ENCODE peak calls at places on chromosomes 12 and 14, in nine cellular contexts. P is SK-N-MC; S is upper lobe of right lung; N is pancreas; M is stomach; Z is AG04450; G is right lobe of liver; F is CD8-positive, alpha-beta memory T cell; B is fibroblast of lung. V is an unnamed sample. For H3K9me3, the result is how much of the 10 kb centered on the place peaks cover.

GRCh38 chr12:80580254-80580653 is 127.2 kb upstream of the MYF6 start:
- DNase-seq in N (no peak), P (peak), Z (peak), S (no peak), G (no peak), B (peak), F (no peak), M (no peak), V (no peak)

GRCh38 chr14:42541535-42542001 is 934.9 kb downstream of the LRFN5 start:
- DNase-seq in F (no peak), P (no peak), Z (peak), G (no peak), M (no peak), B (peak), S (no peak), N (no peak), V (no peak)

GRCh38 chr14:101333335-101334280 is 227.7 kb upstream of the DIO3 start:
- DNase-seq in P (no peak), N (no peak), F (no peak), G (no peak), Z (no peak), S (no peak), B (no peak), M (no peak), V (no peak)

GRCh38 chr12:32070370-32070769 is 36.3 kb upstream of the BICD1 start:
- DNase-seq in P (no peak), B (no peak), Z (no peak), S (no peak), M (no peak), F (no peak), G (no peak), N (no peak), V (no peak)

GRCh38 chr14:37594916-37595808 is at the start of the genes FOXA1 and TTC6:
- DNase-seq in M (peak), S (peak), G (peak), Z (no peak), P (no peak), B (no peak), F (no peak), N (peak), V (peak)

GRCh38 chr14:90419200-90419599 is 22.4 kb downstream of the CALM1 start:
- DNase-seq in P (no peak), N (peak), G (peak), F (no peak), S (no peak), B (peak), Z (peak), M (peak), V (peak)

GRCh38 chr12:93122089-93122488 is 193.0 kb upstream of the EEA1 start:
- DNase-seq in B (peak), G (no peak), Z (no peak), F (no peak), P (no peak), S (no peak), M (no peak), N (no peak), V (no peak)

GRCh38 chr12:108047130-108047550 is 81.9 kb upstream of the WSCD2 start:
- DNase-seq in M (no peak), F (no peak), Z (no peak), G (no peak), N (no peak), P (peak), S (no peak), B (no peak), V (no peak)

GRCh38 chr14:72578514-72578913 is 315.4 kb downstream of the DPF3 start:
- DNase-seq in N (no peak), B (no peak), Z (no peak), P (no peak), M (no peak), S (no peak), F (no peak), G (no peak), V (no peak)

GRCh38 chr14:77584809-77585208 is 31.6 kb downstream of the SPTLC2 start:
- DNase-seq in Z (no peak), G (no peak), M (no peak), F (no peak), N (no peak), B (no peak), S (no peak), P (no peak), V (no peak)

GRCh38 chr12:56529656-56530055 is 8.0 kb downstream of the RBMS2 start:
- DNase-seq in F (no peak), N (no peak), P (no peak), M (no peak), B (peak), G (no peak), Z (no peak), S (no peak), V (no peak)
- H3K27ac ChIP-seq in F (no peak), N (no peak), P (peak), M (no peak), B (no peak), G (no peak), Z (no peak), S (no peak), V (no peak)

DNA sequence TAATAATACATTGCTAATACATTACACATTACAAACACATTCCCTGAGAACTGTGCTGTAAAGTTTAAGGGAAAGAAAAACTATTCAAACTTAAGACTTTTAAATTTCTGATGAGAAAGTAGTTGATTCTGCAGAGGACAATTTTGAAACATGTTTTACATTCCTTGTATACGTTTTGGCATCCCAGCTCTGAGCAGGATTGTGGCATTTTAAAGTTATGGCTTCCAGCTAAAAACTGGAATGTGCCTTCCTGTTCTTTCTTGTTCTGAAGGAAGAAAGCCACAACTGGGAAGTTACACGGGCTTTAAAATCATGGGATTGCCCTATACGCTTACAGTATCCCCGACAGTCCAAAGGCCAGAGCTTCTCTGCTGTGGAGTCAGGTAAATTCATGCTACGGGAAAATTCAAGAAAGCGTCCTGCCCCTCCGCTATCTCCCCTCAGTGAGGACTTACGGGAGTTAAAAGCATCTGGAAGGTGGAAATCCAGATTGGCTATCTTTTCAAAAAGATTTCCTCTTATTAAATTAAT is 10.8 kb upstream of the KLHL42 start:
- DNase-seq in N (no peak), Z (no peak), P (no peak), F (no peak), M (no peak), B (no peak), G (no peak), S (no peak), V (no peak)
- H3K4me3 ChIP-seq in N (no peak), Z (no peak), P (no peak), F (no peak), M (no peak), B (no peak), G (no peak), S (no peak), V (no peak)

GRCh38 chr14:52545584-52546317 is 6.6 kb downstream of the TXNDC16 start:
- DNase-seq in F (no peak), Z (no peak), G (no peak), N (no peak), P (no peak), B (no peak), S (no peak), M (no peak), V (no peak)

GRCh38 chr14:52546318-52546670 is 6.0 kb downstream of the TXNDC16 start:
- DNase-seq in F (no peak), Z (no peak), G (no peak), B (no peak), S (no peak), N (no peak), M (no peak), P (no peak), V (no peak)

GRCh38 chr14:52550661-52551060 is 1.6 kb downstream of the TXNDC16 start:
- DNase-seq in M (no peak), S (no peak), Z (no peak), G (no peak), B (no peak), N (no peak), F (no peak), P (no peak), V (no peak)

GRCh38 chr14:52547027-52547426 is 5.3 kb downstream of the TXNDC16 start:
- DNase-seq in P (no peak), M (no peak), N (no peak), B (peak), S (no peak), Z (no peak), F (no peak), G (no peak), V (no peak)

DNA sequence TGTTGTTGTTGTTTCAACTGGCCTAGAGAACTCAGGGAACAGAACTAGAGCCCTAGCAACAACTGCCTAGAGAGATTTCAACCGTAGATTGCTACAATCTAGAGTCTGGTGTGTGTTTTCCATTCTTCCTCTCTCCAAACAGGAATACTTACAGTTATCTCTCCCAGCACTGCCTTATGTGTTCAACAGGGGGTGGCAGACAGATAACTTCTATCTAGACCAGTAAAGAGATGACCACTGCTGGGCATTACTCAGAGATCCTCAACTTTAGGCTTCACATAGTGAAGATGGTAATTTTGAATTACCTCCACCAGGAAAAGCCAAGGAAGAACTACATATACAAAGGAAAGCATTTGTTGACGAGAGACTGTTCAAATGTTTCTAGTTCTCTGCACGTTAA is 4.8 kb downstream of the TXNDC16 start:
- DNase-seq in G (no peak), B (no peak), M (no peak), P (no peak), F (no peak), Z (no peak), S (no peak), N (no peak), V (no peak)
- H3K9me3 ChIP-seq in G (under half), B (under half), M (under half), P (under half), F (under half), Z (under half), S (under half), N (under half), V (under half)

GRCh38 chr12:46380397-46380796 is 7.8 kb upstream of the SLC38A2 start:
- DNase-seq in M (no peak), B (no peak), F (no peak), S (no peak), P (no peak), N (no peak), Z (no peak), G (no peak), V (no peak)
- H3K27ac ChIP-seq in M (no peak), B (no peak), F (no peak), S (no peak), P (peak), N (no peak), Z (no peak), G (no peak), V (no peak)

GRCh38 chr12:95857799-95858198 is 953 bp upstream of the SNRPF start:
- DNase-seq in G (no peak), P (no peak), N (no peak), B (no peak), S (no peak), Z (no peak), F (no peak), M (no peak), V (no peak)
- H3K4me3 ChIP-seq in G (no peak), P (no peak), N (no peak), B (no peak), S (peak), Z (no peak), F (no peak), M (peak), V (peak)

DNA sequence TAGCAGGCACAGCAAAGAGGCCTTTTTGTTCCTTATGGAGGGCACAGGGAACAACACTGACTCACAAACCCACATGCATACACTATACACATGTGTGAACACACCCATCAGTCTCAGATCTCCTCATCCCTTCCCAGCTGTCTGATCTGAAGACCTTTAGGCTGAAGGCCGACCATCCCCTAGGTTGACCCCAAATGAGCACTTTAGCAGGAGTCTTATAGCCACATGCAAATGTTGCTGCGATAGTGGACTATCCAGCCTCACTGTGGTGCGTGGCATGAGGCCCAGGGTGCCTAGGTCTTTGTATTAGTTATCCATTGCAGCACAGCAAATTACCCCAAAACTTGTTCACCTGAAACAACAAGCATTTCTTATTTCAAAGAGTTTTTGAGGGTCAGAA is 236.8 kb upstream of the EGLN3 start:
- DNase-seq in M (no peak), F (no peak), P (no peak), S (no peak), N (no peak), G (no peak), B (no peak), Z (no peak), V (no peak)
- H3K9me3 ChIP-seq in M (under half), F (under half), P (under half), S (under half), N (under half), G (under half), B (under half), Z (under half), V (under half)

GRCh38 chr12:132427999-132428871 is 61.7 kb upstream of the FBRSL1 start:
- DNase-seq in S (no peak), M (peak), G (no peak), P (no peak), F (no peak), B (no peak), Z (no peak), N (peak), V (no peak)

GRCh38 chr12:132427177-132427725 is 62.7 kb upstream of the FBRSL1 start:
- DNase-seq in F (no peak), N (peak), S (no peak), G (no peak), M (no peak), Z (no peak), B (no peak), P (no peak), V (no peak)

GRCh38 chr12:132429932-132430643 is 59.9 kb upstream of the FBRSL1 start:
- DNase-seq in S (no peak), P (no peak), B (no peak), G (no peak), Z (no peak), F (peak), M (peak), N (peak), V (no peak)

GRCh38 chr12:132429122-132429931 is 60.6 kb upstream of the FBRSL1 start:
- DNase-seq in P (peak), F (no peak), Z (no peak), G (no peak), M (peak), B (no peak), S (no peak), N (peak), V (peak)

DNA sequence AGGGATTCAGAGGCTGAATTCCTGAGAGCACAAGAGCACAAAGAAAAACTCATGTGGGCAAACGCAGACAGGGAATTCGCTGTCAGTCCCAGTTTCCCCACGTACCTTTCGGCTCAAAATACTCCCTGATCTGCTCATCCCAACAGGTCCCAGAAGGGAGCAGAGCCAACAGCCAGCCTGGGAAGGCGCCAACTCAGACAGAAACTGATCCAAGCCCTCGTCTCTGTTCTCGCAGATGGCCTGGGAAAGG is 61.2 kb upstream of the FBRSL1 start:
- DNase-seq in F (no peak), G (no peak), N (no peak), M (peak), S (no peak), B (no peak), P (no peak), Z (no peak), V (no peak)
- H3K27ac ChIP-seq in F (no peak), G (no peak), N (peak), M (peak), S (no peak), B (no peak), P (peak), Z (no peak), V (no peak)

DNA sequence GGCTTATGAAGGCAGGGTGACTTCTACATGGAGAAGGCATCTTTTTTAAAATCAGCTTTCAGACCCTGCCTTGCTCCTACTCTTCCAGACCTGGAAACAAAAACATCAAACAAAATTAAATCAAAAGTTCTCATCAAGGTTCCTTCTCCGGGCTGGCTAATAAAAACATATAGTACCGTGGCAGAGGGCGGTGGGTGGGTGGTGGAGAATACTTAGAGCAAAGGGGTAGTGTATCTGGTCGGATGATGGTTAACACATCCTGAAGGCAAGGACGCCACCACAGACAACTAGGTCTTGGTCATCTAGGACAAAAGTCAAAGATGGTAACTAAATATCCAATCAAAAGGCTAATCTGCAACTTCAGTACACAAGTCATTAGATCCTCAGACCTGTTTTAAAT is 1.8 kb downstream of the DAD1 start:
- DNase-seq in M (no peak), N (no peak), S (no peak), Z (no peak), B (no peak), G (no peak), P (no peak), F (no peak), V (no peak)
- H3K4me3 ChIP-seq in M (no peak), N (peak), S (no peak), Z (no peak), B (no peak), G (no peak), P (no peak), F (peak), V (no peak)